ENCODE peak calls at places on chromosomes 7 and 10, in eight cellular contexts. E, G, F, X, T, D, R and M are unnamed samples.

GRCh38 chr10:18793951-18794350 is 134.7 kb downstream of the ARL5B start:
- DNase-seq in R (peak; percentile 76), E (peak; percentile 76), X (no peak), F (no peak), D (peak; percentile 9), T (peak; percentile 4), G (no peak), M (no peak)

GRCh38 chr10:110646417-110647135 is 2.4 kb downstream of the RBM20 start:
- DNase-seq in T (no peak), F (no peak), X (no peak), G (no peak), R (no peak), E (no peak), D (no peak), M (no peak)

GRCh38 chr7:3494890-3495289 is 193.8 kb downstream of the SDK1 start:
- DNase-seq in E (no peak), F (no peak), T (no peak), X (no peak), D (no peak), G (no peak), R (no peak), M (no peak)

GRCh38 chr10:5547934-5548660 is 23.3 kb downstream of the CALML3 start:
- DNase-seq in R (peak; percentile 20), G (no peak), E (peak; percentile 78), X (no peak), T (peak; percentile 97), F (no peak), D (peak; percentile 29), M (no peak)

GRCh38 chr7:136956671-136957070 is 88.2 kb downstream of the CHRM2 start:
- DNase-seq in E (no peak), D (peak; percentile 62), T (no peak), X (no peak), R (peak; percentile 76), G (no peak), F (no peak), M (no peak)

GRCh38 chr10:110456523-110457091 is 41.1 kb upstream of the DUSP5 start:
- DNase-seq in T (no peak), R (peak; percentile 55), E (no peak), G (no peak), D (peak; percentile 72), X (no peak), F (no peak), M (no peak)

GRCh38 chr10:132050191-132050590 is 15.6 kb upstream of the JAKMIP3 start:
- DNase-seq in D (no peak), F (no peak), E (no peak), G (no peak), R (no peak), X (no peak), T (no peak), M (no peak)

GRCh38 chr7:107660381-107661080 is at the start of gene SLC26A4:
- DNase-seq in D (no peak), X (no peak), T (no peak), E (no peak), F (no peak), R (no peak), G (no peak), M (no peak)

GRCh38 chr7:155269766-155270585 is 27.7 kb upstream of the INSIG1 start:
- DNase-seq in D (peak; percentile 33), E (peak; percentile 30), G (no peak), T (peak; percentile 51), R (peak; percentile 77), F (no peak), X (no peak), M (no peak)

GRCh38 chr10:97047327-97047726 is 138.4 kb downstream of the SLIT1 start:
- DNase-seq in F (no peak), X (no peak), T (no peak), E (no peak), G (no peak), D (no peak), R (no peak), M (no peak)
- H3K4me3 ChIP-seq in F (no peak overlapping the region), X (no peak overlapping the region), T (no peak overlapping the region), E (no peak overlapping the region), G (no peak overlapping the region), D (no peak overlapping the region), R (no peak overlapping the region), M (no peak overlapping the region)

GRCh38 chr7:32039000-32039756 is 31.0 kb downstream of the PDE1C start:
- DNase-seq in D (no peak), R (no peak), E (no peak), T (peak; percentile 16), G (no peak), X (no peak), F (no peak), M (no peak)

GRCh38 chr7:32044739-32045138 is 25.5 kb downstream of the PDE1C start:
- DNase-seq in E (no peak), D (no peak), X (no peak), F (no peak), G (no peak), T (no peak), R (no peak), M (no peak)

GRCh38 chr7:32043688-32044087 is 26.5 kb downstream of the PDE1C start:
- DNase-seq in F (no peak), X (peak; percentile 93), R (no peak), T (no peak), E (no peak), D (peak; percentile 32), G (no peak), M (peak; percentile 95)

GRCh38 chr7:32045228-32045627 is 25.0 kb downstream of the PDE1C start:
- DNase-seq in R (no peak), X (no peak), G (no peak), F (no peak), D (no peak), T (no peak), E (no peak), M (no peak)

DNA sequence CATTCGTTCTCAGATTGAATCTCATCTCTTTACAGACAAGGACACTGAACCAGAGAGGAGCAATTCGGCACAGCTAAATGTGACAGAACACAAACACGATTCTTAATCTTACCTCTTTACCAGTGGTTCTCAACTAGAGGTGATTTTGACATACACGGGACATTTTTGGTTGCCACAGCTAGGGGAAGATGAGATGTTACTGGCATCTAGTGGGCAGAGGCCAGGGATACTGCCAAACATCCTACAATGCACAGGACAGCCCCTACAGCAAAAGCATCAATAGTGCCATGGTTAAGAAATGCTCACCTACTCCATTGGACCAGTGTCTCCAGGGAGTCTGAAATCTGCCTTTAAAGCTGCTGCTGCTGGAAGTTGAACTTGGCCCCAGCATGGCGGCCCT is 27.3 kb downstream of the PDE1C start:
- DNase-seq in F (no peak), G (no peak), T (no peak), D (no peak), E (no peak), R (no peak), X (no peak), M (no peak)
- H3K4me3 ChIP-seq in F (no peak overlapping the region), G (no peak overlapping the region), T (no peak overlapping the region), D (no peak overlapping the region), E (no peak overlapping the region), R (no peak overlapping the region), X (no peak overlapping the region), M (no peak overlapping the region)

DNA sequence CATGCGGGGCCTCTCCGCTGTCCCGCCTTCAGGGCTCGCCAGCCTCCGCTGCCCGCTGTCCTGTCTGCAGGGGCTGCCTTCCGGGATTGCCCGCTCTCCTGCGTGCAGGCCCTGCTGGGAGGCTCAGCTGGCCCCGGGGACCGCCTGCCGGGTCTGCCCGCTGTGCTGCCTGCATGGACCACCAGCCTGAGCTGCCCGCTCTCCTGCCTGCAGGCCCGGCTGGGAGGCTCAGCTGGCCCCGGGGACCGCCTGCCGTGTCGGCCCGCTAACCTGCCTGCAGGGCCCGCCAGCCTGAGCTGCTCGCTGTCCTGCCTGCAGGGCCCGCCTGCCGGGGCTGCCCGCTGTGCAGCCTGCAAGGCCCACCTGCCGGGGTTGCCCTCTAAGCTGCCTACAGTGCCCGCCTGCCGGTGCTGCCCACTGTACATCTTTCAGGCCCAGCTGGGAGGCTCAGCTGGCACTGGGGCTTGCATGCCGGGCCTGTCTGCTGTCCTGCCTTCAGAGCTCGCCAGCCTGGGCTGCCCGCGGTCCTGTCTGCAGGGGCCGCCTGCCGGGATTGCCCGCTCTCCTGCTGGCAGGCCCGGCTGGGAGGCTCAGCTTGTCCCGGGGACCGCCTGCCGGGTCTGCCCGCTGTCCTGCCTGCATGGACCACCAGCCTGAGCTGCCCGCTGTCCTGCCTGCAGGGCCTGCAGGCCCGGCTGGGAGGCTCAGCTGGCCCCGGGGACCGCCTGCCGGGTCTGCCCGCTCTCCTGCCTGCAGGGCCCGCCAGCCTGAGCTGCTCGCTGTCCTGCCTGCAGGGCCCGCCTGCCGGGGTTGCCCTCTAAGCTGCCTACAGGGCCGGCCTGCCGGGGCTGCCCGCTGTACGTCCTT is 165.1 kb downstream of the GLRX3 start:
- DNase-seq in R (peak; percentile 19), E (peak; percentile 72), G (peak; percentile 25), F (peak; percentile 25), T (no peak), X (no peak), D (peak; percentile 88), M (peak; percentile 10)
- H3K4me3 ChIP-seq in R (no peak overlapping the region), E (peak overlapping the region; percentile 56), G (peak overlapping the region; percentile 36), F (no peak overlapping the region), T (no peak overlapping the region), X (peak overlapping the region; percentile 69), D (peak overlapping the region; percentile 61), M (peak overlapping the region; percentile 39)

DNA sequence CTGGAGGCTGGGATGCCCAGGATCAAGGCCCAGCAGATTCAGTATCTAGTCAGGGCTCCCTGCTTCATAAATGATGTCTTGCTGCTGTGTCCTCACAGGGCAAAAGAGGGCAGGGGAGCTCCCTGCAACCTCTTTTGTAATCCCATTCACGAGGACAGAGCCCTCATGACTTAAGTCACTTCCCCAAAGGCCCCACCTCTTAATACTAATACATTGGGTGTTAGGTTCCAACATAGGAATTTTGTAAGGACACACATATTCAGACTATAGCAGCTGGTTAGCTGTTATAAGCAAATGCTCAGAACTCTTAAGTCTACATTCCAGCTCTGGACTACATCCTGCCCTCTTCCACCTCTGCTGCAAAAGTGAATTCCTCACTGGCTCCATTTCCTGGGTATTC is 63.0 kb downstream of the VOPP1 start:
- DNase-seq in F (no peak), G (no peak), E (no peak), D (peak; percentile 55), R (peak; percentile 93), T (no peak), X (no peak), M (no peak)
- H3K4me3 ChIP-seq in F (no peak overlapping the region), G (no peak overlapping the region), E (no peak overlapping the region), D (no peak overlapping the region), R (no peak overlapping the region), T (no peak overlapping the region), X (no peak overlapping the region), M (no peak overlapping the region)

DNA sequence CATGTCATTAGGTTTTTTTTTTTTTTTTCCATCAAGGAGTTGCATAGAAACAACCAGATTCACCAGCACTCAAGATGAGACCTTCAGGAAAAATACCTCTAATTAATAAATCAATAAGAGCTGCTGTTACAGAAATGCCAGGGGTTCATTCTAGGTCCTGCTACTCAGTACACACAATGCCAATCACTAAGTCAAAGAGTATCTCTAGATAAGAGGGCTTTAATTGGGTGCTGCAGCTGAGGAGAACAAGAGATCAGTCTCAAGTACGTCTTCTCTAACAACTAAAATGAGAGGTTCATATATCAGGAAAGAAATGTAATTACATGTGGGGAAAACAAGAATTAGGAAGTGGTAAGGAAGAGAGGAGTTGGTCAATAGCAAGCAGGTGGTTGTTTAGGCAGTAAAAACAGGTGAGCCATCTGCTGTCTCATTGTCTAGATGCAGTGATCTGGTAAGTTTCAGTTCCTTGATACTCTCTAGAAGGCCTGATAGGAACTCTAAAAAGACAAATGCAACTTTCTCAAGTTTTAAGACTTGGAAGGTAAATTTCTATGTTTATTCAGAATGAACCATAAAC is 272.9 kb upstream of the ZWINT start:
- DNase-seq in T (no peak), R (no peak), D (no peak), X (no peak), G (no peak), E (no peak), F (no peak), M (no peak)
- H3K4me3 ChIP-seq in T (no peak overlapping the region), R (no peak overlapping the region), D (no peak overlapping the region), X (no peak overlapping the region), G (no peak overlapping the region), E (no peak overlapping the region), F (no peak overlapping the region), M (no peak overlapping the region)